ENCODE peak calls at places on chromosomes 3 and 15, in ten cellular contexts. One of them, this sample, is unnamed.
A peak's percentile ranks its signal among the peaks of the same experiment; 100 is the strongest.

GRCh38 chr3:114370537-114371174 is 76.8 kb downstream of the TIGIT start:
- DNase-seq in H1: peak; percentile 53
- DNase-seq in HCT116: no peak
- DNase-seq in right lobe of liver: no peak
- DNase-seq in K562: no peak
- DNase-seq in A549: no peak
- DNase-seq in uterus: no peak
- DNase-seq in cardiac muscle cell: no peak
- DNase-seq in ovary: no peak
- DNase-seq in pancreas: no peak
- DNase-seq in this sample: no peak

GRCh38 chr3:159732172-159733111 is 256.2 kb upstream of the IL12A start:
- DNase-seq in cardiac muscle cell: peak; percentile 46
- DNase-seq in pancreas: no peak
- DNase-seq in right lobe of liver: no peak
- DNase-seq in HCT116: peak; percentile 27
- DNase-seq in H1: peak; percentile 59
- DNase-seq in A549: peak; percentile 50
- DNase-seq in K562: no peak
- DNase-seq in uterus: no peak
- DNase-seq in ovary: no peak
- DNase-seq in this sample: no peak

GRCh38 chr15:57158589-57158988 is 217.7 kb upstream of the CGNL1 start:
- DNase-seq in A549: no peak
- DNase-seq in pancreas: no peak
- DNase-seq in right lobe of liver: no peak
- DNase-seq in ovary: no peak
- DNase-seq in uterus: no peak
- DNase-seq in K562: no peak
- DNase-seq in HCT116: no peak
- DNase-seq in H1: no peak
- DNase-seq in cardiac muscle cell: peak; percentile 39
- DNase-seq in this sample: no peak

GRCh38 chr3:169699536-169700050 is 36.1 kb upstream of the MECOM start:
- DNase-seq in HCT116: no peak
- DNase-seq in A549: no peak
- DNase-seq in ovary: peak; percentile 84
- DNase-seq in uterus: peak; percentile 72
- DNase-seq in K562: no peak
- DNase-seq in cardiac muscle cell: peak; percentile 92
- DNase-seq in right lobe of liver: no peak
- DNase-seq in H1: no peak
- DNase-seq in pancreas: no peak
- DNase-seq in this sample: no peak

GRCh38 chr15:69039516-69040225 is 25.2 kb downstream of the NOX5 start:
- DNase-seq in pancreas: no peak
- DNase-seq in cardiac muscle cell: no peak
- DNase-seq in H1: peak; percentile 37
- DNase-seq in ovary: no peak
- DNase-seq in K562: no peak
- DNase-seq in right lobe of liver: no peak
- DNase-seq in HCT116: no peak
- DNase-seq in uterus: no peak
- DNase-seq in A549: no peak
- DNase-seq in this sample: no peak

GRCh38 chr3:129022114-129022994 is 21.2 kb downstream of the EFCC1 start:
- DNase-seq in uterus: peak; percentile 77
- DNase-seq in ovary: peak; percentile 86
- DNase-seq in H1: no peak
- DNase-seq in K562: peak; percentile 44
- DNase-seq in HCT116: no peak
- DNase-seq in pancreas: no peak
- DNase-seq in cardiac muscle cell: peak; percentile 90
- DNase-seq in A549: no peak
- DNase-seq in right lobe of liver: no peak
- DNase-seq in this sample: peak; percentile 62

GRCh38 chr15:88646951-88647350 is 8.1 kb downstream of the ISG20 start:
- DNase-seq in HCT116: no peak
- DNase-seq in H1: peak; percentile 28
- DNase-seq in uterus: peak; percentile 8
- DNase-seq in pancreas: no peak
- DNase-seq in cardiac muscle cell: no peak
- DNase-seq in right lobe of liver: no peak
- DNase-seq in A549: no peak
- DNase-seq in ovary: no peak
- DNase-seq in K562: no peak
- DNase-seq in this sample: peak; percentile 14

GRCh38 chr3:12869025-12869695 is 27.8 kb upstream of the RPL32 start:
- DNase-seq in cardiac muscle cell: peak; percentile 22
- DNase-seq in right lobe of liver: no peak
- DNase-seq in K562: peak; percentile 89
- DNase-seq in A549: peak; percentile 15
- DNase-seq in uterus: peak; percentile 34
- DNase-seq in HCT116: no peak
- DNase-seq in pancreas: peak; percentile 59
- DNase-seq in ovary: peak; percentile 38
- DNase-seq in H1: peak; percentile 92
- DNase-seq in this sample: peak; percentile 70

DNA sequence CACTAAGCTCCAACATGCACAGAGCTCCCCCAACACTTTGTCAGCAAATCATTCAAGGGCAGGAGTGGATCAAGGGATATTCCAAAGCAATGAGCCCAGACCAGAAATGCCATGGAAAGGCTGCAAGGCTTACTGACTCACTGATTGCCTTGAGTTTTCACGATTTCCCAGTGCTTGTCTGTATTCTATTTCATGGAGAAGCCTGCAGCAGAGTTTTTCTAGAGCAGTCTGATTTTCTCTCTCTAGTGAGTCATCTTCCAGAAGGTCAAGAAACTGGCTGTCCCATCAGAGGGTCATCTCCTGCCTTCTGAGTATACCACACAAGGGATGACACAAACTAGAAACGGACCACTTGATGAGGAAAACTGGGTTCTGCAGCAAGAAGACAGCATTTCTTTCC is 16.5 kb downstream of the LMCD1 start:
- DNase-seq in cardiac muscle cell: peak; percentile 52
- DNase-seq in A549: no peak
- DNase-seq in K562: no peak
- DNase-seq in H1: no peak
- DNase-seq in uterus: no peak
- DNase-seq in right lobe of liver: no peak
- DNase-seq in HCT116: no peak
- DNase-seq in ovary: no peak
- DNase-seq in pancreas: no peak
- DNase-seq in this sample: no peak
- H3K4me1 ChIP-seq in cardiac muscle cell: no peaks in the 10 kb centered on the region
- H3K4me1 ChIP-seq in A549: peaks cover 14% of the 10 kb centered on the region
- H3K4me1 ChIP-seq in K562: no peaks in the 10 kb centered on the region
- H3K4me1 ChIP-seq in H1: peaks cover 10% of the 10 kb centered on the region
- H3K4me1 ChIP-seq in uterus: peaks cover 7% of the 10 kb centered on the region
- H3K4me1 ChIP-seq in right lobe of liver: no peaks in the 10 kb centered on the region
- H3K4me1 ChIP-seq in HCT116: no peaks in the 10 kb centered on the region
- H3K4me1 ChIP-seq in ovary: peaks cover 16% of the 10 kb centered on the region
- H3K4me1 ChIP-seq in pancreas: no peaks in the 10 kb centered on the region
- H3K4me1 ChIP-seq in this sample: no peaks in the 10 kb centered on the region

DNA sequence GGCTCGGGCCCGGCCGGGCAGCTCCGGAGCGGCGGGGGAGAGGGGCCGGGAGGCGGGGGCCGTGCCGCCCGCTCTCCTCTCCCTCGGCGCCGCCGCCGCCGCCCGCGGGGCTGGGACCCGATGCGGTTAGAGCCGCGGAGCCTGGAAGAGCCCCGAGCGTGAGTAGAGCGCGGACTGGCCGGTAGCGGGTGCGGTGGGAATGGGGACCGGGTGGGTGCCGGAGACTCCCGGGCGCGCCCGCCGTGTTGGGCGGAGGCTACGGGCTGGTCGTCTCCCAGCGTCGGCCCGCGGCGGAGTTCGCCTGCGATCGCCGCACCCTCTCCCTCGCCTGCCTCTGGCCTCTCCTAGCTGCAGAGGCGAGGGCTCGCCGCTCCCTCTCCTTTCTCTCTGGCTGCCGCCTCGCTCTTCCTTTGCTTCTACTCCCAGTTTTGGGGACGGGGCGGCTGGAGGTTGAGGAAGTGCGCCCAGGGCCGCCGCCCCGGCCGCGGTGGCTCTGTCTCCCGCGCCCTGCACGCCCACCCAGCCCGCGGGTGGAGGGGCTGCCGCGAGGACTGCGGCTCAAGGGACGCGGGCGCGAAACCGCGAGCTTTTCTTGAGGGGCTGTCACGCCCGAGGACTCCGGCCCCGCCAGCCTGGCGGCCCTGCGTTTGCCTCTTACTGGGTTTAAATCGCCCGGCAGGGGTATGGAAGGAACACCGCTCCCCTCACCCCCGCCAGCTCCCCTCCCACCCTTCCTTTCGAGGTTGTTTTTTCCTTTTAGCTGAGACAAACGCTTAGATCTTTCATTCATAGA is 485 bp downstream of the PIK3CA start:
- DNase-seq in right lobe of liver: peak; percentile 59
- DNase-seq in cardiac muscle cell: peak; percentile 58
- DNase-seq in H1: peak; percentile 76
- DNase-seq in A549: peak; percentile 5
- DNase-seq in ovary: peak; percentile 38
- DNase-seq in HCT116: no peak
- DNase-seq in K562: peak; percentile 55
- DNase-seq in pancreas: peak; percentile 48
- DNase-seq in uterus: peak; percentile 31
- DNase-seq in this sample: peak; percentile 56
- H3K27ac ChIP-seq in right lobe of liver: peak overlapping the region; percentile 96
- H3K27ac ChIP-seq in cardiac muscle cell: peak overlapping the region; percentile 97
- H3K27ac ChIP-seq in H1: peak overlapping the region; percentile 74
- H3K27ac ChIP-seq in A549: peak overlapping the region; percentile 96
- H3K27ac ChIP-seq in ovary: peak overlapping the region; percentile 96
- H3K27ac ChIP-seq in HCT116: peak overlapping the region; percentile 77
- H3K27ac ChIP-seq in K562: peak overlapping the region; percentile 90
- H3K27ac ChIP-seq in pancreas: peak overlapping the region; percentile 98
- H3K27ac ChIP-seq in uterus: peak overlapping the region; percentile 95
- H3K27ac ChIP-seq in this sample: peak overlapping the region; percentile 95

GRCh38 chr15:78035861-78036476 is 41.5 kb downstream of the TBC1D2B start:
- DNase-seq in pancreas: no peak
- DNase-seq in uterus: no peak
- DNase-seq in HCT116: no peak
- DNase-seq in right lobe of liver: no peak
- DNase-seq in ovary: no peak
- DNase-seq in A549: no peak
- DNase-seq in cardiac muscle cell: no peak
- DNase-seq in K562: peak; percentile 34
- DNase-seq in H1: no peak
- DNase-seq in this sample: peak; percentile 13

GRCh38 chr15:78035319-78035718 is 42.2 kb downstream of the TBC1D2B start:
- DNase-seq in cardiac muscle cell: peak; percentile 49
- DNase-seq in K562: no peak
- DNase-seq in H1: no peak
- DNase-seq in HCT116: no peak
- DNase-seq in ovary: no peak
- DNase-seq in right lobe of liver: peak; percentile 49
- DNase-seq in pancreas: no peak
- DNase-seq in A549: no peak
- DNase-seq in uterus: peak; percentile 43
- DNase-seq in this sample: no peak

GRCh38 chr15:78037328-78037727 is 40.2 kb downstream of the TBC1D2B start:
- DNase-seq in uterus: no peak
- DNase-seq in right lobe of liver: no peak
- DNase-seq in K562: no peak
- DNase-seq in HCT116: no peak
- DNase-seq in pancreas: no peak
- DNase-seq in H1: no peak
- DNase-seq in cardiac muscle cell: no peak
- DNase-seq in ovary: no peak
- DNase-seq in A549: no peak
- DNase-seq in this sample: peak; percentile 24

GRCh38 chr15:78033864-78034263 is 43.6 kb downstream of the TBC1D2B start:
- DNase-seq in HCT116: no peak
- DNase-seq in right lobe of liver: no peak
- DNase-seq in A549: no peak
- DNase-seq in uterus: no peak
- DNase-seq in pancreas: no peak
- DNase-seq in cardiac muscle cell: no peak
- DNase-seq in H1: no peak
- DNase-seq in K562: no peak
- DNase-seq in ovary: no peak
- DNase-seq in this sample: no peak

DNA sequence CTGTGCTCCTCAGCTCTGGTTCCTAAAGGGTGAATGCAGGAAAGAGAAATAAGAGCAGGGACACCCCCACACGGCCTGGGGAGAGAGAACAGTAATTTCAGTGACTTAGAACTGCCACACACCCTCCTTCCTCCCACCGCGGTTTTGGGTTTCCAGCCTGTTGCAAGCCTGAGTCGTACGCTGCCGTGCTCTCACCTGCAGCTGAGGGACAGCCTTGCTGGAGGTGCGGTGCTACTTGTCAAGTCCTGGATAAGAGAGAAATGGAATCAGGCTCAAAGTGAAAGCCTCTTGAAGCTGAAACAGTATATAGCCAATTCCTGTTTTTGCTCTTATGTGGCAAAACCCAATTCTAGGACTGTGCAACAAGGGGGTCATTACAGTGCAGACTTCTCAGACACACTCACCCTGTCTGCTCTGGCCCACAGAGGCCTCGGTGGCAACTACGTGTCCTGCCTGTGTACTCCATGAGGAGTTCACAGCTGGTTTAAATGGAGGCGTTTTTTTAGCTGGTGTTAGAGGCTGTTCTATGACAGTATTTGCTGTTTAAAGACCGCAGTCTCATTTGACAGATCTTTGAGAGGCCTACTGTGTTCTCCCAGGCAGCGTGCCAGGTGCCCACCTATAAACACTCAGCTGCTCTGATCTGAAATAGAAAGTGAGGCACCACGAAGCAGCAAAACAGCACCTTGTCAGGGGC is 42.9 kb downstream of the TBC1D2B start:
- DNase-seq in pancreas: peak; percentile 50
- DNase-seq in right lobe of liver: peak; percentile 52
- DNase-seq in ovary: no peak
- DNase-seq in uterus: no peak
- DNase-seq in HCT116: no peak
- DNase-seq in K562: no peak
- DNase-seq in H1: no peak
- DNase-seq in A549: no peak
- DNase-seq in cardiac muscle cell: no peak
- DNase-seq in this sample: no peak
- H3K4me1 ChIP-seq in pancreas: peaks cover 29% of the 10 kb centered on the region
- H3K4me1 ChIP-seq in right lobe of liver: peaks cover 39% of the 10 kb centered on the region
- H3K4me1 ChIP-seq in ovary: peaks cover 12% of the 10 kb centered on the region
- H3K4me1 ChIP-seq in uterus: peaks cover 15% of the 10 kb centered on the region
- H3K4me1 ChIP-seq in HCT116: no peaks in the 10 kb centered on the region
- H3K4me1 ChIP-seq in K562: peaks cover 24% of the 10 kb centered on the region
- H3K4me1 ChIP-seq in H1: no peaks in the 10 kb centered on the region
- H3K4me1 ChIP-seq in A549: no peaks in the 10 kb centered on the region
- H3K4me1 ChIP-seq in cardiac muscle cell: peaks cover 25% of the 10 kb centered on the region
- H3K4me1 ChIP-seq in this sample: peaks cover 6% of the 10 kb centered on the region

GRCh38 chr3:53337167-53337940 is 10.0 kb downstream of the DCP1A start:
- DNase-seq in H1: no peak
- DNase-seq in HCT116: no peak
- DNase-seq in cardiac muscle cell: no peak
- DNase-seq in K562: no peak
- DNase-seq in right lobe of liver: no peak
- DNase-seq in ovary: no peak
- DNase-seq in uterus: no peak
- DNase-seq in A549: no peak
- DNase-seq in pancreas: no peak
- DNase-seq in this sample: no peak

GRCh38 chr3:53346922-53347260 is 452 bp downstream of the DCP1A start:
- DNase-seq in ovary: no peak
- DNase-seq in cardiac muscle cell: no peak
- DNase-seq in H1: no peak
- DNase-seq in K562: no peak
- DNase-seq in A549: no peak
- DNase-seq in right lobe of liver: no peak
- DNase-seq in uterus: no peak
- DNase-seq in HCT116: no peak
- DNase-seq in pancreas: no peak
- DNase-seq in this sample: no peak

GRCh38 chr3:53346514-53346913 is 829 bp downstream of the DCP1A start:
- DNase-seq in right lobe of liver: no peak
- DNase-seq in cardiac muscle cell: no peak
- DNase-seq in K562: peak; percentile 17
- DNase-seq in pancreas: no peak
- DNase-seq in A549: no peak
- DNase-seq in HCT116: no peak
- DNase-seq in ovary: no peak
- DNase-seq in H1: peak; percentile 44
- DNase-seq in uterus: no peak
- DNase-seq in this sample: peak; percentile 26

GRCh38 chr3:53347261-53348064 is at the start of gene DCP1A:
- DNase-seq in pancreas: peak; percentile 95
- DNase-seq in K562: peak; percentile 90
- DNase-seq in uterus: peak; percentile 96
- DNase-seq in HCT116: peak; percentile 91
- DNase-seq in cardiac muscle cell: peak; percentile 98
- DNase-seq in A549: peak; percentile 90
- DNase-seq in H1: peak; percentile 98
- DNase-seq in ovary: peak; percentile 94
- DNase-seq in right lobe of liver: peak; percentile 96
- DNase-seq in this sample: peak; percentile 97

DNA sequence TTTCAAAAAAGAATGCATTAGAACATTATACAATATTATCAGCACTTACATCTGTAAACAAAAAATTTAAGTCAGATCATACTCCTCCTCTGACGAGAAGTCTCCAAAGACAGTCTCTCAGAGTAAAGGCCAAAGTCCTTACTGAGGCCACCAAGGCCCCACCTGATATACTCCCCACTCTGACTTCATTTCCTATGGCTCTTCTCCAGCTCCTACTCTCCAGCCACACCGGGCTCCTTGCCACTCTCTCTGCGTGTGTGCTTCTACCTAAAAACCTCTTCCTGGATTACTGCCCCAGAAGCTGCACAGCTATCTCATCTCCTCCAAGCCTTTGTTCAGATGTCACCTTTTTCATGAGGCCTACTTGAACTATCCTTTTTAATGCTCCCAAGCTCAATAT is 5.0 kb downstream of the DCP1A start:
- DNase-seq in cardiac muscle cell: peak; percentile 45
- DNase-seq in HCT116: no peak
- DNase-seq in A549: no peak
- DNase-seq in H1: no peak
- DNase-seq in ovary: no peak
- DNase-seq in pancreas: peak; percentile 47
- DNase-seq in right lobe of liver: peak; percentile 32
- DNase-seq in uterus: no peak
- DNase-seq in K562: no peak
- DNase-seq in this sample: peak; percentile 57
- H3K27ac ChIP-seq in cardiac muscle cell: peak overlapping the region; percentile 44
- H3K27ac ChIP-seq in HCT116: no peak overlapping the region
- H3K27ac ChIP-seq in A549: peak overlapping the region; percentile 46
- H3K27ac ChIP-seq in H1: no peak overlapping the region
- H3K27ac ChIP-seq in ovary: no peak overlapping the region
- H3K27ac ChIP-seq in pancreas: peak overlapping the region; percentile 13
- H3K27ac ChIP-seq in right lobe of liver: no peak overlapping the region
- H3K27ac ChIP-seq in uterus: no peak overlapping the region
- H3K27ac ChIP-seq in K562: no peak overlapping the region
- H3K27ac ChIP-seq in this sample: peak overlapping the region; percentile 20